ENCODE peak calls at places on chromosomes 6 and 20, in seven cellular contexts. O is heart right ventricle; E is HL-60; F is foreskin keratinocyte; R is uterus; P is adrenal gland; Y is CD8-positive, alpha-beta T cell. M is an unnamed sample.

GRCh38 chr20:21214431-21214830 is 88.5 kb downstream of the KIZ start:
- DNase-seq in O (no peak), E (no peak), F (peak), R (no peak), P (no peak), Y (no peak), M (peak)

GRCh38 chr6:132333639-132334516 is 67.4 kb downstream of the MOXD1 start:
- DNase-seq in O (peak), E (no peak), F (peak), R (peak), P (peak), Y (no peak), M (peak)

GRCh38 chr6:1502041-1502440 is 107.7 kb upstream of the FOXC1 start:
- DNase-seq in O (no peak), E (no peak), F (no peak), R (no peak), P (no peak), Y (no peak), M (no peak)

GRCh38 chr20:2578430-2579192 is 42.2 kb downstream of the TMC2 start:
- DNase-seq in O (no peak), E (peak), F (no peak), R (no peak), P (peak), Y (no peak), M (no peak)

GRCh38 chr20:38321959-38322598 is 18.1 kb downstream of the BPI start:
- DNase-seq in O (peak), E (peak), F (peak), R (peak), P (peak), Y (no peak), M (no peak)

GRCh38 chr6:65924411-65924810 is 217.4 kb upstream of the EYS start:
- DNase-seq in O (no peak), E (no peak), F (no peak), R (no peak), P (no peak), Y (no peak), M (no peak)

GRCh38 chr20:32028647-32029372 is 18.6 kb downstream of the CCM2L start:
- DNase-seq in O (no peak), E (no peak), F (no peak), R (no peak), P (no peak), Y (no peak), M (no peak)

GRCh38 chr20:22925613-22925983 is 109.5 kb upstream of the SSTR4 start:
- DNase-seq in O (no peak), E (no peak), F (peak), R (no peak), P (no peak), Y (no peak), M (no peak)

GRCh38 chr20:4649941-4650681 is 71.6 kb upstream of the PRND start:
- DNase-seq in O (no peak), E (no peak), F (no peak), R (no peak), P (no peak), Y (no peak), M (no peak)

GRCh38 chr6:4687989-4688947 is 87.9 kb upstream of the CDYL start:
- DNase-seq in O (no peak), E (peak), F (peak), R (no peak), P (peak), Y (no peak), M (peak)

GRCh38 chr20:39822667-39823066 is 860.5 kb downstream of the DHX35 start:
- DNase-seq in O (no peak), E (no peak), F (peak), R (no peak), P (peak), Y (no peak), M (no peak)

GRCh38 chr6:157217198-157217893 is 106.0 kb downstream of the TMEM242 start:
- DNase-seq in O (no peak), E (no peak), F (no peak), R (peak), P (no peak), Y (no peak), M (no peak)

GRCh38 chr20:32487381-32487780 is 97.8 kb downstream of the NOL4L start:
- DNase-seq in O (no peak), E (no peak), F (no peak), R (no peak), P (no peak), Y (no peak), M (no peak)

GRCh38 chr6:143064996-143065683 is 4.5 kb downstream of the AIG1 start:
- DNase-seq in O (no peak), E (peak), F (peak), R (no peak), P (no peak), Y (no peak), M (no peak)

GRCh38 chr20:44536139-44536538 is 14.3 kb upstream of the SERINC3 start:
- DNase-seq in O (no peak), E (peak), F (no peak), R (no peak), P (no peak), Y (no peak), M (no peak)

GRCh38 chr6:19205076-19205475 is 632.1 kb upstream of the ID4 start:
- DNase-seq in O (no peak), E (no peak), F (no peak), R (no peak), P (no peak), Y (no peak), M (peak)

GRCh38 chr6:101832371-101832770 is 438.9 kb downstream of the GRIK2 start:
- DNase-seq in O (peak), E (no peak), F (no peak), R (no peak), P (no peak), Y (no peak), M (no peak)

GRCh38 chr6:16058188-16058780 is 70.6 kb upstream of the MYLIP start:
- DNase-seq in O (no peak), E (no peak), F (no peak), R (peak), P (peak), Y (no peak), M (no peak)

GRCh38 chr6:89611666-89612065 is 26.9 kb downstream of the LYRM2 start:
- DNase-seq in O (no peak), E (no peak), F (peak), R (no peak), P (no peak), Y (no peak), M (no peak)

GRCh38 chr20:10209091-10209490 is 9.5 kb upstream of the SNAP25 start:
- DNase-seq in O (no peak), E (no peak), F (no peak), R (no peak), P (no peak), Y (no peak), M (no peak)

GRCh38 chr6:17640477-17640917 is 40.4 kb downstream of the FAM8A1 start:
- DNase-seq in O (no peak), E (peak), F (peak), R (no peak), P (no peak), Y (no peak), M (no peak)

GRCh38 chr6:138428943-138429616 is 25.1 kb downstream of the HEBP2 start:
- DNase-seq in O (no peak), E (no peak), F (peak), R (no peak), P (peak), Y (no peak), M (no peak)

GRCh38 chr20:8133816-8134451 is 1.9 kb downstream of the PLCB1 start:
- DNase-seq in O (no peak), E (no peak), F (no peak), R (no peak), P (no peak), Y (no peak), M (no peak)

GRCh38 chr6:168120390-168121307 is 41.6 kb upstream of the FRMD1 start:
- DNase-seq in O (no peak), E (no peak), F (no peak), R (no peak), P (no peak), Y (no peak), M (no peak)

GRCh38 chr20:57582432-57583288 is 21.8 kb downstream of the PCK1 start:
- DNase-seq in O (peak), E (no peak), F (no peak), R (peak), P (peak), Y (no peak), M (no peak)

GRCh38 chr6:906920-907319 is 214.0 kb upstream of the EXOC2 start:
- DNase-seq in O (no peak), E (no peak), F (no peak), R (no peak), P (no peak), Y (no peak), M (no peak)

GRCh38 chr20:50583422-50584150 is 73.4 kb downstream of the PTPN1 start:
- DNase-seq in O (no peak), E (no peak), F (no peak), R (no peak), P (no peak), Y (no peak), M (no peak)

GRCh38 chr6:159906400-159906799 is 15.6 kb downstream of the MAS1 start:
- DNase-seq in O (no peak), E (no peak), F (no peak), R (no peak), P (no peak), Y (no peak), M (no peak)

GRCh38 chr6:53306819-53307347 is 41.9 kb downstream of the ELOVL5 start:
- DNase-seq in O (no peak), E (no peak), F (peak), R (no peak), P (peak), Y (no peak), M (peak)

GRCh38 chr6:113591896-113592827 is 265.0 kb upstream of the MARCKS start:
- DNase-seq in O (peak), E (no peak), F (peak), R (peak), P (peak), Y (no peak), M (no peak)

GRCh38 chr6:28693751-28694443 is 168.2 kb downstream of the GPX5 start:
- DNase-seq in O (no peak), E (no peak), F (peak), R (no peak), P (no peak), Y (no peak), M (no peak)

GRCh38 chr6:160101262-160102205 is 20.1 kb upstream of the SLC22A1 start:
- DNase-seq in O (no peak), E (no peak), F (no peak), R (no peak), P (no peak), Y (no peak), M (no peak)

GRCh38 chr6:82712826-82713225 is 349.2 kb downstream of the TPBG start:
- DNase-seq in O (no peak), E (no peak), F (peak), R (no peak), P (no peak), Y (no peak), M (no peak)

GRCh38 chr20:22574545-22575086 is 9.8 kb downstream of the FOXA2 start:
- DNase-seq in O (no peak), E (no peak), F (no peak), R (no peak), P (no peak), Y (no peak), M (no peak)

GRCh38 chr6:41608443-41609151 is 29.7 kb upstream of the MDFI start:
- DNase-seq in O (no peak), E (no peak), F (no peak), R (no peak), P (no peak), Y (no peak), M (no peak)

DNA sequence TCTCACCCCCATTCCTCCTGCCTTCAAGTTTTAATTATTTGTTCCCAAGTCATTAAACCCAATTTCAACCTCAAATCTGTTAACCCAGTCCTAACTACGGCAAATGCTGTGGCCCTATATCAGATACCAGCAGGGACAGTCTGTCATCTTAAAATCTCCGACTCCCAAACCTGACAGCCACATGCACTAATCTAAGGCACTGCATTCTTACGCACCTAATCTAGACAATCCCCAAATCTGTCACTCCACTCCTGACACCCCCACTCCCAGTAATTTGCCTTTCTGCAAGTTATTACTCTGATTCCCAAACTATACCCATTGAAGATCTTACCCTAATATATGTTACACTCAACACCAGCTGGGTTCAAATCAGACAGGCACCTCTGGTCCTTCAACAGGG is 2.5 kb downstream of the MTCH1 start:
- DNase-seq in O (no peak), E (no peak), F (no peak), R (no peak), P (no peak), Y (no peak), M (no peak)
- H3K27ac ChIP-seq in O (no peak), E (no peak), F (no peak), R (no peak), P (no peak), Y (no peak), M (no peak)

GRCh38 chr6:144149558-144149893 is 791 bp upstream of the STX11 start:
- DNase-seq in O (no peak), E (no peak), F (no peak), R (no peak), P (peak), Y (no peak), M (no peak)
- H3K27ac ChIP-seq in O (peak), E (peak), F (no peak), R (no peak), P (no peak), Y (no peak), M (no peak)

GRCh38 chr6:32115623-32116022 is 6.5 kb upstream of the TNXB start:
- DNase-seq in O (no peak), E (no peak), F (no peak), R (no peak), P (no peak), Y (no peak), M (no peak)
- H3K27ac ChIP-seq in O (no peak), E (no peak), F (no peak), R (peak), P (no peak), Y (no peak), M (peak)

GRCh38 chr6:108671790-108672189 is 111.1 kb downstream of the FOXO3 start:
- DNase-seq in O (no peak), E (no peak), F (no peak), R (no peak), P (no peak), Y (no peak), M (no peak)
- H3K27ac ChIP-seq in O (no peak), E (no peak), F (no peak), R (no peak), P (no peak), Y (no peak), M (peak)

M was measured in epithelial cell of prostate.